ENCODE peak calls at places on chromosomes 2 and 18, in ten cellular contexts. I, X, L, K, B, J, G, F, Y and O are unnamed samples.

GRCh38 chr2:8447610-8448221 is 234.1 kb upstream of the ID2 start:
- DNase-seq in K (no peak), X (peak; percentile 16), G (no peak), L (no peak), Y (no peak), F (peak; percentile 94), J (peak; percentile 79), B (no peak), I (no peak), O (no peak)

GRCh38 chr2:59851848-59852475 is 701.5 kb downstream of the BCL11A start:
- DNase-seq in I (no peak), J (no peak), F (no peak), X (no peak), Y (no peak), K (no peak), L (no peak), B (no peak), G (no peak), O (no peak)

GRCh38 chr2:43226955-43227829 is 786 bp upstream of the ZFP36L2 start:
- DNase-seq in Y (peak; percentile 89), J (peak; percentile 87), I (peak; percentile 98), F (peak; percentile 82), X (peak; percentile 57), L (peak; percentile 69), K (peak; percentile 97), B (peak; percentile 94), G (peak; percentile 77), O (peak; percentile 39)

GRCh38 chr18:25230658-25231326 is 121.2 kb downstream of the ZNF521 start:
- DNase-seq in L (no peak), F (peak; percentile 72), B (no peak), Y (peak; percentile 46), G (no peak), K (peak; percentile 87), X (peak; percentile 85), J (no peak), I (peak; percentile 60), O (no peak)

GRCh38 chr2:219060821-219061791 is at the start of gene IHH:
- DNase-seq in B (peak; percentile 40), L (no peak), J (no peak), G (peak; percentile 56), F (peak; percentile 21), Y (no peak), K (no peak), I (peak; percentile 79), X (no peak), O (no peak)

GRCh38 chr2:236157366-236157765 is 10.8 kb downstream of the GBX2 start:
- DNase-seq in K (no peak), I (no peak), B (no peak), J (no peak), L (no peak), X (peak; percentile 50), G (no peak), Y (no peak), F (no peak), O (no peak)

GRCh38 chr18:75687626-75688025 is 260.1 kb upstream of the SMIM21 start:
- DNase-seq in G (no peak), F (peak; percentile 4), L (no peak), X (no peak), I (no peak), J (no peak), Y (no peak), K (no peak), B (no peak), O (no peak)

GRCh38 chr2:158795110-158795924 is at the start of gene DAPL1:
- DNase-seq in K (no peak), B (peak; percentile 59), L (no peak), Y (no peak), G (no peak), I (peak; percentile 46), X (no peak), F (no peak), J (no peak), O (no peak)

GRCh38 chr18:70289351-70290330 is 796 bp downstream of the SOCS6 start:
- DNase-seq in K (no peak), G (peak; percentile 43), Y (no peak), J (no peak), X (no peak), L (peak; percentile 2), F (peak; percentile 26), B (no peak), I (peak; percentile 42), O (no peak)

DNA sequence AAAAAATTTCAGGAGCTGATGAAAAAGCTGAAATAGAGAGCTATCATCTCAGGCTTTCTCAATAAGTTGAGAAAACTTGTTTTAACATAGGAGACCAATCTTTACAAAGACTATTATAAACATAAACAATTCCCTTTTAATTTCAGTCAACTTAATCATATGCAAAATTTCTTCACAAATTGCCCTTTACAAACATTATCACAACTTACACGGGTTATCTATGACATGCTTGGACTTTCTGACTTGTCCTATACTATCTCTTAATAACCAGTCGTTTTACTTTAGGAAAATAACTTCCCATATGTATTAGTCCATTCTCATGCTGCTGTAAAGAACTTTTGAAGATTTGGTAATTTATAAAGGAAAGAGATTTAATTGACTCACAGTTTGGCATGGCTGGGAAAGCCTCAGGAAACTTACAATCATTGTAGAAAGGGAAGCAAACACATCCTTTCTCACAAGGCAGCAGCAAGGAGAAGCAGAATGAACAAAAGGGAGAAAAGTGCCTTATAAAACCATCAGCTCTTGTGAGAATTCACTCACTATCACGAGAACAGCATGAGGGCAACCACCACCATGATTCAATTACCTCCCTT is 1583.7 kb upstream of the CELF4 start:
- DNase-seq in X (no peak), I (no peak), Y (no peak), K (no peak), G (no peak), L (no peak), J (no peak), F (no peak), B (no peak), O (no peak)
- H3K9me3 ChIP-seq in X (no peaks in the 10 kb centered on the region), I (peaks cover 3% of the 10 kb centered on the region), Y (no peaks in the 10 kb centered on the region), K (peaks cover 5% of the 10 kb centered on the region), G (peaks cover 28% of the 10 kb centered on the region), L (peaks cover 5% of the 10 kb centered on the region), J (no peaks in the 10 kb centered on the region), F (no peaks in the 10 kb centered on the region), B (peaks cover 6% of the 10 kb centered on the region), O (no peaks in the 10 kb centered on the region)

DNA sequence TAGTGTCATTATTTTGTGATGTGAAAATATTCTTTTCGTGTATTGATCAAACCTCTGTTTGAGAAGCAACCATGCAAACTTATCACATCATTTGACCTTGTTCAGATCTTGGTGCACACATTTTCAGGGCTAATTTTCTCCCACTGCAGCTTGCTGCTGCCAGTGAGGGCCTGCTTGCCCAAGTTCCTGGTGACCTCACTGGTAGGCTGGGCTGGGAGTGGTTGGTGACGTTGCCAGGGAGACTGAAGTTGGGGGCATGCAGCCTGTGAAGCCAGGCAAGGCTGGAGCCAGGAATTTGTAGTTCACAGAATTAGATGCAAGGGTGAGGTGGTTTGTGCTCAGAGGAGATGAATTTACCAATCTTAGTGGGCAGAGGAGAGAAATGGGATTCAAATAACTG is 38.5 kb downstream of the PARD3B start:
- DNase-seq in J (no peak), L (no peak), B (no peak), I (no peak), F (no peak), Y (no peak), G (no peak), X (no peak), K (no peak), O (no peak)
- H3K9me3 ChIP-seq in J (no peaks in the 10 kb centered on the region), L (no peaks in the 10 kb centered on the region), B (no peaks in the 10 kb centered on the region), I (no peaks in the 10 kb centered on the region), F (no peaks in the 10 kb centered on the region), Y (no peaks in the 10 kb centered on the region), G (no peaks in the 10 kb centered on the region), X (no peaks in the 10 kb centered on the region), K (no peaks in the 10 kb centered on the region), O (no peaks in the 10 kb centered on the region)

GRCh38 chr2:132465917-132466316 is 49.3 kb downstream of the GPR39 start:
- DNase-seq in I (no peak), Y (no peak), J (no peak), L (no peak), F (no peak), K (no peak), X (peak; percentile 10), G (no peak), B (no peak), O (no peak)

GRCh38 chr2:132466428-132467028 is 49.9 kb downstream of the GPR39 start:
- DNase-seq in G (no peak), I (no peak), F (no peak), X (no peak), B (no peak), Y (no peak), L (no peak), K (no peak), J (no peak), O (no peak)

GRCh38 chr2:132460781-132461180 is 44.2 kb downstream of the GPR39 start:
- DNase-seq in G (no peak), Y (no peak), L (no peak), I (no peak), X (peak; percentile 59), K (no peak), B (no peak), F (no peak), J (no peak), O (no peak)

GRCh38 chr2:132462242-132462641 is 45.6 kb downstream of the GPR39 start:
- DNase-seq in B (no peak), G (no peak), K (no peak), X (no peak), Y (no peak), F (no peak), L (no peak), I (no peak), J (no peak), O (no peak)

GRCh38 chr2:132463719-132464118 is 47.1 kb downstream of the GPR39 start:
- DNase-seq in X (no peak), F (no peak), L (no peak), Y (no peak), K (no peak), J (no peak), B (no peak), I (no peak), G (no peak), O (no peak)
- H3K9me3 ChIP-seq in X (peaks cover 37% of the 10 kb centered on the region), F (peaks cover 29% of the 10 kb centered on the region), L (peaks cover 24% of the 10 kb centered on the region), Y (no peaks in the 10 kb centered on the region), K (peaks cover 13% of the 10 kb centered on the region), J (peaks cover 95% of the 10 kb centered on the region), B (peaks cover 26% of the 10 kb centered on the region), I (peaks cover 40% of the 10 kb centered on the region), G (peaks cover 27% of the 10 kb centered on the region), O (no peaks in the 10 kb centered on the region)

GRCh38 chr18:78632111-78632541 is 347.5 kb upstream of the SALL3 start:
- DNase-seq in J (no peak), L (no peak), B (peak; percentile 41), X (peak; percentile 16), F (peak; percentile 25), K (no peak), I (no peak), G (peak; percentile 36), Y (no peak), O (no peak)
- H3K9me3 ChIP-seq in J (no peaks in the 10 kb centered on the region), L (peaks cover 4% of the 10 kb centered on the region), B (peaks cover 4% of the 10 kb centered on the region), X (peaks cover 24% of the 10 kb centered on the region), F (no peaks in the 10 kb centered on the region), K (no peaks in the 10 kb centered on the region), I (no peaks in the 10 kb centered on the region), G (no peaks in the 10 kb centered on the region), Y (no peaks in the 10 kb centered on the region), O (no peaks in the 10 kb centered on the region)